ENCODE peak calls at places on chromosome 11, in four cellular contexts. L is K562, R is GM12878, H is HepG2. S is an unnamed sample.

GRCh38 chr11:72491001-72491400 is 56.7 kb upstream of the CLPB start:
- DNase-seq in L (no peak), R (no peak), H (no peak), S (no peak)

GRCh38 chr11:110100476-110101240 is 7.5 kb downstream of the ZC3H12C start:
- DNase-seq in L (no peak), R (no peak), H (no peak), S (no peak)

GRCh38 chr11:119416606-119417580 is 6.1 kb downstream of the THY1 start:
- DNase-seq in L (no peak), R (no peak), H (no peak), S (no peak)

GRCh38 chr11:89604281-89604680 is 105.8 kb upstream of the TRIM77 start:
- DNase-seq in L (no peak), R (no peak), H (no peak), S (no peak)

GRCh38 chr11:35558468-35558867 is 33.1 kb upstream of the PAMR1 start:
- DNase-seq in L (no peak), R (no peak), H (no peak), S (no peak)

GRCh38 chr11:76685237-76685636 is 14.7 kb upstream of the LRRC32 start:
- DNase-seq in L (no peak), R (no peak), H (no peak), S (no peak)

GRCh38 chr11:108216988-108217387 is 5.5 kb downstream of the NPAT start:
- DNase-seq in L (peak; percentile 21), R (no peak), H (no peak), S (no peak)

GRCh38 chr11:69471329-69472052 is 10.0 kb upstream of the LINC01488 start:
- DNase-seq in L (no peak), R (no peak), H (no peak), S (no peak)

GRCh38 chr11:11281626-11282025 is 71.4 kb downstream of the CSNK2A3 start:
- DNase-seq in L (no peak), R (no peak), H (no peak), S (no peak)

GRCh38 chr11:70734911-70735310 is 336.6 kb downstream of the CTTN start:
- DNase-seq in L (no peak), R (no peak), H (no peak), S (no peak)

GRCh38 chr11:129644326-129644725 is 171.3 kb upstream of the TMEM45B start:
- DNase-seq in L (no peak), R (no peak), H (no peak), S (no peak)

GRCh38 chr11:83174008-83174407 is 17.1 kb downstream of the PCF11 start:
- DNase-seq in L (no peak), R (no peak), H (no peak), S (no peak)

GRCh38 chr11:132177106-132177505 is 806.7 kb downstream of the NTM start:
- DNase-seq in L (peak; percentile 6), R (no peak), H (peak; percentile 9), S (no peak)
- TF ChIP-seq FOXK2 in L (no peak), R (no peak), H (no peak), S (no peak)

DNA sequence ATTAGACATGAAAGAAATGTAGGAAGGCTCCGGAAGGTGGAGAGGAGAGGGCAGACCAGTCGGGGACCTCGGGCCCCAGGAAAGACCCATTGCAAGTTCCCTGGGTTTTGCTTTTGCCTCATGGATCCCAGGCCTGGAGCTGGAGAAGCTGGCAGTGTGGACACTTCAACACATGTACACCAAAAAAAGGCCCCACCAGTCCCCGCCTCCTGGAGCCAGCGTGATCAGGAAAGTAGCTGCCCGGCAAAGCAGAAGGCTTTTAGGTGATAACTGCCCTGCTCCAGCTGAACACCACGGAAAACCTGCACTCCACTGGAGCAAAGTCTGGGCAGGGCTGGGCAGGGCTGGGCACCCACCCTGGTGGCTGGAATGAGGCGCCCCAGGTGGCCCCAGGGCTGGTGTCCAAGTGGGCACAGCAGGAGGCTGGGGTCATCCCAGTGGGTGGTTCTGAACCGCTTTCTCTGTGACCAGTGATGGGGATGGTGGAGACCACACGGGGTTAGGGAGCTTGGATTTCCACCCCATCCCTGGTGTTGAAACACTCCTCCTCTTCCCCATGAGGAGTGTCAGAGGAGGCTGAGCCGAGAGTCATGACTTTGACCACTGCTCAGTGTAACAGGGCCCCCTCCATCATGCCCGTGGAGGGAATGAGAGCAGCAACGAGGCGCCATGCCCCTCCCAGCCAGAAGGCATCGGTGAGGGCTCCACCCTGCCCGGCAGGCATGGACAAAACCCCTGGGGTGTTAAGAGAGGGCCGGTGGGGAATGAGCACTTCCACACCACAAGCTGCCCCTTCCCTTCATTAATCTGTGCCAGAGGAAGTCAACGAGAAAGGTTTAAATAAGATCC is 16.9 kb upstream of the MUC5AC start:
- DNase-seq in L (no peak), R (no peak), H (no peak), S (no peak)
- TF ChIP-seq FOXM1 in L (no peak), R (no peak), H (no peak), S (no peak)

GRCh38 chr11:1922411-1923113 is 3.1 kb downstream of the TNNT3 start:
- DNase-seq in L (no peak), R (no peak), H (no peak), S (no peak)
- TF ChIP-seq FOXK2 in L (no peak), R (no peak), H (no peak), S (no peak)

GRCh38 chr11:67302571-67303131 is 679 bp upstream of the SSH3 start:
- DNase-seq in L (no peak), R (no peak), H (no peak), S (no peak)
- TF ChIP-seq FOXM1 in L (no peak), R (no peak), H (no peak), S (no peak)

DNA sequence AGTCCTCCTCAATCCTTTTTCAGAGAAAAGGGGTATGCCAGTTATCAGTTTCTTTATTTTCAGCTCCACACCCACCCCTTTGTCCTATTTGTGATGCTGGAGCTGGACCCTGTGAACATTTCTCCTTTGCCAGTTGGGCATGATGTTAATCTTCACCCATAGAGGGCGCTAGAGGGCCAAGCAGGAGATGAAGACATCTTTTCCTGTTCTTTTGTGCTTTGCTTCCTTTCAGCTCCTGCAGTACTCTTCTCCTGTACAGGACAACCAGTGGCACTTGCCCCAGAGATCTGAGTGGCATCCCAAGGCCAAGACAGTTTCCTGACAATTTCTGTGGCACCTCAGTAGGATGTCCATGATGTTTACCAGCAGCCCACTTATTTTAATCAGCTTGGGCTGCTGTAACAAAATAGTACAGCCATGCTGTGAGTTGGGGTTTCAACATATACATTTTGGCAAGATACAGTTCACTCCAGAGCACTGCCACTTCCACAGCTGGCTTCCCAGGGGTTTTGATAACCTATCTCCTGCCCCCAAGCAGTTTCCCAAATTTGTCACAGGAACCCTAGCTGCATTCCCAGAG is 4.6 kb downstream of the SAA2 start:
- DNase-seq in L (peak; percentile 80), R (peak; percentile 54), H (peak; percentile 52), S (peak; percentile 71)
- TF ChIP-seq FOXK2 in L (no peak), R (no peak), H (no peak), S (no peak)

S was measured in HEK293T.